ENCODE peak calls at places on chromosomes 11 and 22, in eight cellular contexts. One of them, this sample, is unnamed.

GRCh38 chr11:27514076-27514475 is 7.5 kb upstream of the LIN7C start:
- DNase-seq in T-helper 2 cell: no peak
- DNase-seq in left kidney: no peak
- DNase-seq in endothelial cell: no peak
- DNase-seq in PC-3: no peak
- DNase-seq in non-pigmented ciliary epithelial cell: no peak
- DNase-seq in SW480: no peak
- DNase-seq in EL: no peak
- DNase-seq in this sample: no peak

GRCh38 chr11:131913267-131913666 is 542.9 kb downstream of the NTM start:
- DNase-seq in T-helper 2 cell: no peak
- DNase-seq in left kidney: no peak
- DNase-seq in endothelial cell: no peak
- DNase-seq in PC-3: no peak
- DNase-seq in non-pigmented ciliary epithelial cell: no peak
- DNase-seq in SW480: no peak
- DNase-seq in EL: no peak
- DNase-seq in this sample: no peak

GRCh38 chr22:35335468-35335867 is 35.8 kb downstream of the TOM1 start:
- DNase-seq in T-helper 2 cell: no peak
- DNase-seq in left kidney: no peak
- DNase-seq in endothelial cell: no peak
- DNase-seq in PC-3: no peak
- DNase-seq in non-pigmented ciliary epithelial cell: no peak
- DNase-seq in SW480: no peak
- DNase-seq in EL: no peak
- DNase-seq in this sample: no peak

GRCh38 chr22:29150701-29151100 is 55.0 kb upstream of the EMID1 start:
- DNase-seq in T-helper 2 cell: no peak
- DNase-seq in left kidney: no peak
- DNase-seq in endothelial cell: no peak
- DNase-seq in PC-3: no peak
- DNase-seq in non-pigmented ciliary epithelial cell: no peak
- DNase-seq in SW480: no peak
- DNase-seq in EL: no peak
- DNase-seq in this sample: no peak

GRCh38 chr11:117175781-117176180 is 2.8 kb upstream of the SIDT2 start:
- DNase-seq in T-helper 2 cell: no peak
- DNase-seq in left kidney: no peak
- DNase-seq in endothelial cell: no peak
- DNase-seq in PC-3: no peak
- DNase-seq in non-pigmented ciliary epithelial cell: no peak
- DNase-seq in SW480: no peak
- DNase-seq in EL: no peak
- DNase-seq in this sample: no peak

GRCh38 chr11:71301046-71301857 is 48.9 kb upstream of the SHANK2 start:
- DNase-seq in T-helper 2 cell: no peak
- DNase-seq in left kidney: no peak
- DNase-seq in endothelial cell: no peak
- DNase-seq in PC-3: no peak
- DNase-seq in non-pigmented ciliary epithelial cell: no peak
- DNase-seq in SW480: no peak
- DNase-seq in EL: no peak
- DNase-seq in this sample: no peak

GRCh38 chr11:19276859-19277808 is 36.4 kb upstream of the E2F8 start:
- DNase-seq in T-helper 2 cell: no peak
- DNase-seq in left kidney: no peak
- DNase-seq in endothelial cell: no peak
- DNase-seq in PC-3: peak; percentile 55
- DNase-seq in non-pigmented ciliary epithelial cell: no peak
- DNase-seq in SW480: peak; percentile 92
- DNase-seq in EL: peak; percentile 36
- DNase-seq in this sample: peak; percentile 41

GRCh38 chr22:42188808-42189447 is 58.3 kb upstream of the CYP2D6 start:
- DNase-seq in T-helper 2 cell: no peak
- DNase-seq in left kidney: no peak
- DNase-seq in endothelial cell: no peak
- DNase-seq in PC-3: peak; percentile 60
- DNase-seq in non-pigmented ciliary epithelial cell: peak; percentile 18
- DNase-seq in SW480: no peak
- DNase-seq in EL: peak; percentile 46
- DNase-seq in this sample: peak; percentile 62

GRCh38 chr11:65827774-65828156 is 6.0 kb upstream of the SNX32 start:
- DNase-seq in T-helper 2 cell: no peak
- DNase-seq in left kidney: no peak
- DNase-seq in endothelial cell: no peak
- DNase-seq in PC-3: no peak
- DNase-seq in non-pigmented ciliary epithelial cell: no peak
- DNase-seq in SW480: no peak
- DNase-seq in EL: no peak
- DNase-seq in this sample: no peak

GRCh38 chr11:33802414-33802950 is 28.2 kb upstream of the FBXO3 start:
- DNase-seq in T-helper 2 cell: no peak
- DNase-seq in left kidney: peak; percentile 96
- DNase-seq in endothelial cell: peak; percentile 66
- DNase-seq in PC-3: peak; percentile 91
- DNase-seq in non-pigmented ciliary epithelial cell: peak; percentile 59
- DNase-seq in SW480: peak; percentile 89
- DNase-seq in EL: peak; percentile 90
- DNase-seq in this sample: peak; percentile 47

GRCh38 chr11:93196816-93197382 is 892 bp downstream of the SLC36A4 start:
- DNase-seq in T-helper 2 cell: no peak
- DNase-seq in left kidney: no peak
- DNase-seq in endothelial cell: no peak
- DNase-seq in PC-3: peak; percentile 30
- DNase-seq in non-pigmented ciliary epithelial cell: no peak
- DNase-seq in SW480: peak; percentile 37
- DNase-seq in EL: no peak
- DNase-seq in this sample: no peak

GRCh38 chr11:78080818-78081495 is 1.3 kb upstream of the NDUFC2 start:
- DNase-seq in T-helper 2 cell: no peak
- DNase-seq in left kidney: peak; percentile 3
- DNase-seq in endothelial cell: no peak
- DNase-seq in PC-3: peak; percentile 26
- DNase-seq in non-pigmented ciliary epithelial cell: peak; percentile 54
- DNase-seq in SW480: no peak
- DNase-seq in EL: peak; percentile 82
- DNase-seq in this sample: peak; percentile 22

GRCh38 chr22:47550524-47551437 is 788.3 kb downstream of the TBC1D22A start:
- DNase-seq in T-helper 2 cell: no peak
- DNase-seq in left kidney: peak; percentile 85
- DNase-seq in endothelial cell: no peak
- DNase-seq in PC-3: no peak
- DNase-seq in non-pigmented ciliary epithelial cell: no peak
- DNase-seq in SW480: no peak
- DNase-seq in EL: no peak
- DNase-seq in this sample: no peak

GRCh38 chr11:112182867-112183266 is 7.6 kb downstream of the BCO2 start:
- DNase-seq in T-helper 2 cell: no peak
- DNase-seq in left kidney: no peak
- DNase-seq in endothelial cell: no peak
- DNase-seq in PC-3: no peak
- DNase-seq in non-pigmented ciliary epithelial cell: no peak
- DNase-seq in SW480: no peak
- DNase-seq in EL: no peak
- DNase-seq in this sample: no peak

GRCh38 chr11:117814204-117814765 is 10.3 kb downstream of the FXYD2 start:
- DNase-seq in T-helper 2 cell: no peak
- DNase-seq in left kidney: no peak
- DNase-seq in endothelial cell: no peak
- DNase-seq in PC-3: no peak
- DNase-seq in non-pigmented ciliary epithelial cell: no peak
- DNase-seq in SW480: no peak
- DNase-seq in EL: no peak
- DNase-seq in this sample: no peak

GRCh38 chr22:42919199-42919598 is 62.1 kb upstream of the ARFGAP3 start:
- DNase-seq in T-helper 2 cell: no peak
- DNase-seq in left kidney: no peak
- DNase-seq in endothelial cell: no peak
- DNase-seq in PC-3: peak; percentile 44
- DNase-seq in non-pigmented ciliary epithelial cell: no peak
- DNase-seq in SW480: peak; percentile 23
- DNase-seq in EL: peak; percentile 44
- DNase-seq in this sample: no peak

GRCh38 chr11:130674686-130675085 is 226.2 kb downstream of the ADAMTS15 start:
- DNase-seq in T-helper 2 cell: no peak
- DNase-seq in left kidney: peak; percentile 89
- DNase-seq in endothelial cell: no peak
- DNase-seq in PC-3: no peak
- DNase-seq in non-pigmented ciliary epithelial cell: no peak
- DNase-seq in SW480: no peak
- DNase-seq in EL: peak; percentile 27
- DNase-seq in this sample: no peak

GRCh38 chr11:96290631-96291030 is 52.4 kb downstream of the MAML2 start:
- DNase-seq in T-helper 2 cell: no peak
- DNase-seq in left kidney: no peak
- DNase-seq in endothelial cell: no peak
- DNase-seq in PC-3: no peak
- DNase-seq in non-pigmented ciliary epithelial cell: no peak
- DNase-seq in SW480: no peak
- DNase-seq in EL: no peak
- DNase-seq in this sample: no peak

This sample was measured in Calu3.